ENCODE peak calls at places on chromosomes 7 and 10, in five cellular contexts. B is C1 segment of cervical spinal cord, Z is fibroblast of mammary gland, E is frontal cortex, W is upper lobe of left lung. K is an unnamed sample.
A peak's percentile ranks its signal among the peaks of the same experiment; 100 is the strongest.

GRCh38 chr7:11185179-11185578 is 211.5 kb downstream of the PHF14 start:
- DNase-seq in B (no peak), Z (no peak), E (no peak), W (no peak), K (no peak)

GRCh38 chr10:123967626-123968243 is 76.1 kb upstream of the CPXM2 start:
- DNase-seq in B (peak; percentile 69), Z (peak; percentile 54), E (peak; percentile 70), W (peak; percentile 67), K (peak; percentile 40)

GRCh38 chr10:90321132-90321816 is 536.6 kb downstream of the HTR7 start:
- DNase-seq in B (no peak), Z (peak; percentile 48), E (no peak), W (no peak), K (no peak)

GRCh38 chr7:44463169-44463808 is 27.2 kb downstream of the NUDCD3 start:
- DNase-seq in B (no peak), Z (peak; percentile 30), E (no peak), W (no peak), K (no peak)

GRCh38 chr7:77989981-77990566 is 191.5 kb downstream of the PHTF2 start:
- DNase-seq in B (no peak), Z (no peak), E (no peak), W (no peak), K (no peak)

GRCh38 chr7:26013551-26014083 is 138.4 kb upstream of the NFE2L3 start:
- DNase-seq in B (no peak), Z (no peak), E (no peak), W (no peak), K (no peak)

GRCh38 chr7:151348970-151349369 is 7.4 kb downstream of the NUB1 start:
- DNase-seq in B (no peak), Z (no peak), E (no peak), W (no peak), K (no peak)

GRCh38 chr10:103663802-103664201 is 170.3 kb downstream of the NEURL1 start:
- DNase-seq in B (peak; percentile 77), Z (no peak), E (peak; percentile 84), W (peak; percentile 54), K (no peak)

GRCh38 chr10:25707541-25707940 is 226.5 kb upstream of the MYO3A start:
- DNase-seq in B (no peak), Z (no peak), E (no peak), W (no peak), K (no peak)

GRCh38 chr7:51045319-51046102 is 262.8 kb upstream of the GRB10 start:
- DNase-seq in B (no peak), Z (peak; percentile 82), E (no peak), W (no peak), K (no peak)

GRCh38 chr7:130227883-130228575 is 20.4 kb downstream of the SSMEM1 start:
- DNase-seq in B (no peak), Z (no peak), E (peak; percentile 32), W (no peak), K (no peak)

GRCh38 chr10:116444527-116445142 is 17.0 kb downstream of the PNLIPRP3 start:
- DNase-seq in B (no peak), Z (peak; percentile 41), E (no peak), W (no peak), K (no peak)

GRCh38 chr10:132398566-132398991 is 1.6 kb downstream of the PWWP2B start:
- DNase-seq in B (no peak), Z (no peak), E (no peak), W (no peak), K (no peak)

GRCh38 chr7:95805909-95806308 is 33.6 kb downstream of the DYNC1I1 start:
- DNase-seq in B (no peak), Z (no peak), E (no peak), W (no peak), K (no peak)

GRCh38 chr10:96588060-96588554 is 1.3 kb upstream of the TM9SF3 start:
- DNase-seq in B (no peak), Z (no peak), E (no peak), W (peak; percentile 38), K (no peak)

GRCh38 chr7:117459735-117460134 is 20.1 kb upstream of the CFTR start:
- DNase-seq in B (no peak), Z (no peak), E (no peak), W (no peak), K (no peak)

GRCh38 chr7:2523461-2523905 is 3.9 kb downstream of the LFNG start:
- DNase-seq in B (no peak), Z (no peak), E (no peak), W (peak; percentile 62), K (no peak)

GRCh38 chr7:150903627-150904026 is 51.3 kb downstream of the AOC1 start:
- DNase-seq in B (peak; percentile 56), Z (peak; percentile 40), E (peak; percentile 33), W (peak; percentile 55), K (no peak)

GRCh38 chr10:52616420-52616764 is 156.2 kb downstream of the MBL2 start:
- DNase-seq in B (no peak), Z (no peak), E (no peak), W (no peak), K (no peak)

GRCh38 chr7:142568430-142569097 is 180.7 kb upstream of the PRSS1 start:
- DNase-seq in B (no peak), Z (peak; percentile 93), E (no peak), W (no peak), K (no peak)

GRCh38 chr10:114012650-114013049 is 31.0 kb upstream of the ADRB1 start:
- DNase-seq in B (no peak), Z (no peak), E (no peak), W (no peak), K (no peak)

GRCh38 chr10:46098379-46098778 is 52.3 kb upstream of the MSMB start:
- DNase-seq in B (no peak), Z (no peak), E (no peak), W (no peak), K (no peak)

GRCh38 chr7:44914992-44915607 is 29.8 kb upstream of the PURB start:
- DNase-seq in B (no peak), Z (no peak), E (no peak), W (peak; percentile 29), K (no peak)